ENCODE peak calls at places on chromosomes 3 and 15, in seven cellular contexts. X, T, H, U, W, F and P are unnamed samples.

GRCh38 chr15:39075311-39075710 is 505.6 kb upstream of the THBS1 start:
- DNase-seq in T (no peak), W (no peak), U (no peak), F (no peak), X (no peak), H (no peak), P (no peak)

GRCh38 chr15:48930735-48931134 is 33.0 kb downstream of the SHC4 start:
- DNase-seq in U (no peak), X (no peak), T (no peak), F (no peak), W (no peak), H (no peak), P (no peak)

GRCh38 chr3:37862219-37862711 is 585 bp downstream of the CTDSPL start:
- DNase-seq in X (no peak), F (peak; percentile 66), T (peak; percentile 53), U (peak; percentile 48), W (peak; percentile 62), H (peak; percentile 83), P (peak; percentile 44)

GRCh38 chr15:34241376-34242350 is 16.8 kb downstream of the EMC4 start:
- DNase-seq in H (no peak), X (peak; percentile 8), W (no peak), T (peak; percentile 48), F (peak; percentile 56), U (no peak), P (peak; percentile 16)

GRCh38 chr3:44712455-44713075 is at the start of gene ZNF502:
- DNase-seq in X (peak; percentile 36), T (peak; percentile 78), H (peak; percentile 91), U (peak; percentile 78), F (peak; percentile 95), W (peak; percentile 94), P (peak; percentile 83)

GRCh38 chr15:51706347-51706746 is 25.0 kb downstream of the SCG3 start:
- DNase-seq in X (no peak), W (no peak), T (no peak), U (no peak), H (no peak), F (no peak), P (no peak)

GRCh38 chr3:42708611-42709151 is 6.1 kb upstream of the HHATL start:
- DNase-seq in F (no peak), U (peak; percentile 9), T (no peak), W (no peak), X (no peak), H (peak; percentile 57), P (no peak)

GRCh38 chr15:99141943-99142342 is 37.1 kb downstream of the SYNM start:
- DNase-seq in H (no peak), U (no peak), X (no peak), F (no peak), W (no peak), T (no peak), P (no peak)

GRCh38 chr3:55511895-55512585 is 24.9 kb upstream of the WNT5A start:
- DNase-seq in H (no peak), F (no peak), T (no peak), X (no peak), U (no peak), W (no peak), P (no peak)

GRCh38 chr3:13547591-13548371 is 1.1 kb upstream of the FBLN2 start:
- DNase-seq in X (no peak), T (no peak), F (peak; percentile 59), U (no peak), H (no peak), W (peak; percentile 57), P (no peak)

GRCh38 chr3:40925228-40925627 is 274.1 kb upstream of the CTNNB1 start:
- DNase-seq in W (no peak), X (no peak), U (no peak), H (no peak), F (peak; percentile 48), T (no peak), P (no peak)

GRCh38 chr15:84816694-84817460 is at the start of gene ALPK3:
- DNase-seq in F (peak; percentile 79), U (peak; percentile 50), H (peak; percentile 81), X (no peak), W (peak; percentile 94), T (peak; percentile 93), P (no peak)

GRCh38 chr3:181210275-181210674 is 220.7 kb upstream of the DNAJC19 start:
- DNase-seq in F (peak; percentile 56), U (no peak), T (peak; percentile 43), H (no peak), W (no peak), X (no peak), P (no peak)

GRCh38 chr15:38398134-38398533 is 55.8 kb upstream of the FAM98B start:
- DNase-seq in W (peak; percentile 67), H (no peak), F (no peak), T (no peak), U (no peak), X (no peak), P (no peak)

GRCh38 chr3:128555098-128555825 is 62.3 kb upstream of the GATA2 start:
- DNase-seq in W (peak; percentile 76), X (no peak), T (no peak), U (peak; percentile 49), F (peak; percentile 68), H (peak; percentile 78), P (no peak)
- H3K4me3 ChIP-seq in W (no peak overlapping the region), X (no peak overlapping the region), T (no peak overlapping the region), U (no peak overlapping the region), F (peak overlapping the region; percentile 58), H (no peak overlapping the region), P (no peak overlapping the region)

DNA sequence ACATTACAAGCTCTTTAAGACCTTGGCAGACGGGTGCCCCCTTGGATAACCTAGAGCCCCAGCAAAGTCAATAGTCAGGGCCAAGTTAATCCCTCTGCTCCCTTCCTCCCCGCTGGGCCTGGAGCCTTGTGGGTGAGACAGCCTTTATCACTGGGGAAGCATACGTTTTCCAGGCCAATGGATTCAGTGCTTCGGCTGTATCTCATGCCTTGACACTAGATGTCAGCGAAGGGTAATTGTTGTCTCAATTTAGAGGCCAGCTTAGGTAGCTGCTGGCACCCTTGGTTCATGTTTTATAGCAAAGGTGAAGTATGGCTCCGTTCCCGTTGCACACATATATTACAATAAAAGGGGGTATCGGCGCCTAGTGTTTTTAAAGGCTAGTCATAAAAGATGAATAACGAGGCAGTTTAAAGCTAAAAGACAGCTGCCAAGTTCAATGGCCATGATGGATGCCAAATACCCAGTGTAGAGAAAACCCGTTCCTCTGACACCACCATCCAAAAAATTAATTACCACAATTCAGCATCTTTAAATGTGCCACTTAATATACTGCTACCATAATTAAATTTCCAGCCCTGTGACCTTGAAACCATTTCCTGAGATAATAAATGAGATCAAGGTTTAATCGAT is 52.3 kb upstream of the BNIP2 start:
- DNase-seq in T (peak; percentile 48), W (no peak), U (no peak), H (no peak), F (peak; percentile 74), X (no peak), P (peak; percentile 20)
- TF ChIP-seq CTCF in T (no peak), W (peak; percentile 26), U (no peak), H (no peak), F (peak; percentile 81), X (no peak), P (no peak)

GRCh38 chr3:66432767-66433521 is 67.9 kb downstream of the LRIG1 start:
- DNase-seq in H (no peak), T (no peak), U (no peak), F (no peak), X (no peak), W (peak; percentile 88), P (no peak)
- H3K4me3 ChIP-seq in H (no peak overlapping the region), T (no peak overlapping the region), U (no peak overlapping the region), F (no peak overlapping the region), X (no peak overlapping the region), W (peak overlapping the region; percentile 17), P (no peak overlapping the region)

GRCh38 chr3:184305577-184305976 is 6.5 kb downstream of the PSMD2 start:
- DNase-seq in U (no peak), X (no peak), H (no peak), T (no peak), W (no peak), F (no peak), P (no peak)
- TF ChIP-seq CTCF in U (no peak), X (peak; percentile 39), H (peak; percentile 30), T (peak; percentile 28), W (peak; percentile 37), F (peak; percentile 36), P (peak; percentile 24)

GRCh38 chr3:134027631-134028030 is 2.1 kb downstream of the SLCO2A1 start:
- DNase-seq in U (no peak), F (no peak), W (no peak), X (no peak), H (no peak), T (no peak), P (no peak)
- H3K4me3 ChIP-seq in U (peak overlapping the region; percentile 65), F (no peak overlapping the region), W (no peak overlapping the region), X (no peak overlapping the region), H (peak overlapping the region; percentile 52), T (no peak overlapping the region), P (no peak overlapping the region)

GRCh38 chr3:135419155-135419554 is 546.4 kb upstream of the PPP2R3A start:
- DNase-seq in H (no peak), X (no peak), F (no peak), U (no peak), T (no peak), W (no peak), P (no peak)

GRCh38 chr3:135412475-135412874 is 553.1 kb upstream of the PPP2R3A start:
- DNase-seq in U (no peak), H (no peak), F (peak; percentile 42), T (no peak), X (no peak), W (no peak), P (no peak)

GRCh38 chr3:135416182-135416581 is 549.3 kb upstream of the PPP2R3A start:
- DNase-seq in W (no peak), U (no peak), X (no peak), H (no peak), T (no peak), F (no peak), P (no peak)
- TF ChIP-seq CTCF in W (no peak), U (no peak), X (no peak), H (no peak), T (no peak), F (no peak), P (no peak)

DNA sequence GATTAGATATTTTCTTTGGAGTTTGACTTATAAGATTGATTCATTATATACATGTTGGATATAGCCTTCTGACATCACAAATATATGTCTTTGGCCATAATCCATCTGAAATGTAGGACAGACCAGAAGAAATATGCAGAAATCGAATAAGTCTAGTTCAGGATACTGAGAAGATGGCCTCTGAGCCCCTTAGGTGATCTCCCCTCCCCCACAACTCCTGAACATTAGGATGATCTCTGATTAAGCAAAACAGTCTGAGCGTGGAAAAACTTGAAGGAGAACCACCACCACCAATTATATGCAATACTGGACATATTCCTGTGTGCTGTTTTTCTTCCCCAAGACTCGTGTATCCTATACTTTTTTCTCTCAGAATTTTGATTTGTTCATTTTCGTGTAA is 3.2 kb downstream of the SETD5 start:
- DNase-seq in X (no peak), T (peak; percentile 13), W (no peak), H (no peak), F (peak; percentile 62), U (no peak), P (no peak)
- H3K4me3 ChIP-seq in X (peak overlapping the region; percentile 92), T (peak overlapping the region; percentile 82), W (peak overlapping the region; percentile 96), H (no peak overlapping the region), F (peak overlapping the region; percentile 88), U (no peak overlapping the region), P (no peak overlapping the region)

GRCh38 chr3:14549256-14549931 is 9.3 kb upstream of the GRIP2 start:
- DNase-seq in U (no peak), F (peak; percentile 60), H (no peak), X (no peak), W (peak; percentile 40), T (no peak), P (no peak)
- TF ChIP-seq CTCF in U (no peak), F (peak; percentile 37), H (peak; percentile 18), X (peak; percentile 40), W (no peak), T (peak; percentile 35), P (no peak)